ENCODE peak calls at places on chromosomes 6 and 20, in six cellular contexts. One of them, this sample, is unnamed. For H3K4me1 and H3K9me3, the result is how much of the 10 kb centered on the place peaks cover.

GRCh38 chr6:149898966-149899365 is 1.1 kb upstream of the RAET1E start:
- DNase-seq in neural progenitor cell: no peak
- DNase-seq in H9: no peak
- DNase-seq in Panc1: no peak
- DNase-seq in PC-3: no peak
- DNase-seq in adrenal gland: peak
- DNase-seq in this sample: no peak

GRCh38 chr6:169793408-169793807 is 42.0 kb downstream of the ERMARD start:
- DNase-seq in H9: peak
- DNase-seq in Panc1: no peak
- DNase-seq in PC-3: no peak
- DNase-seq in adrenal gland: peak
- DNase-seq in neural progenitor cell: no peak
- DNase-seq in this sample: no peak

GRCh38 chr6:94478178-94479140 is 1059.1 kb upstream of the EPHA7 start:
- DNase-seq in H9: no peak
- DNase-seq in adrenal gland: no peak
- DNase-seq in PC-3: no peak
- DNase-seq in neural progenitor cell: peak
- DNase-seq in Panc1: no peak
- DNase-seq in this sample: no peak

GRCh38 chr6:82589509-82590206 is 226.0 kb downstream of the TPBG start:
- DNase-seq in PC-3: peak
- DNase-seq in adrenal gland: no peak
- DNase-seq in H9: peak
- DNase-seq in neural progenitor cell: peak
- DNase-seq in Panc1: no peak
- DNase-seq in this sample: no peak

GRCh38 chr6:121480099-121480713 is 44.8 kb downstream of the GJA1 start:
- DNase-seq in Panc1: no peak
- DNase-seq in neural progenitor cell: no peak
- DNase-seq in adrenal gland: no peak
- DNase-seq in H9: no peak
- DNase-seq in PC-3: no peak
- DNase-seq in this sample: no peak

GRCh38 chr6:117354671-117355070 is 71.1 kb downstream of the ROS1 start:
- DNase-seq in H9: no peak
- DNase-seq in neural progenitor cell: no peak
- DNase-seq in Panc1: no peak
- DNase-seq in PC-3: no peak
- DNase-seq in adrenal gland: no peak
- DNase-seq in this sample: no peak

GRCh38 chr6:15621203-15622044 is 41.4 kb downstream of the DTNBP1 start:
- DNase-seq in Panc1: no peak
- DNase-seq in H9: peak
- DNase-seq in PC-3: no peak
- DNase-seq in adrenal gland: peak
- DNase-seq in neural progenitor cell: peak
- DNase-seq in this sample: no peak

GRCh38 chr20:59994697-59995122 is 36.5 kb downstream of the CDH26 start:
- DNase-seq in H9: peak
- DNase-seq in adrenal gland: no peak
- DNase-seq in neural progenitor cell: peak
- DNase-seq in Panc1: no peak
- DNase-seq in PC-3: peak
- DNase-seq in this sample: no peak

GRCh38 chr6:7334685-7335084 is 21.7 kb upstream of the SSR1 start:
- DNase-seq in adrenal gland: no peak
- DNase-seq in PC-3: no peak
- DNase-seq in neural progenitor cell: no peak
- DNase-seq in Panc1: no peak
- DNase-seq in H9: no peak
- DNase-seq in this sample: no peak

GRCh38 chr20:48930035-48930434 is 8.5 kb downstream of the ARFGEF2 start:
- DNase-seq in Panc1: no peak
- DNase-seq in adrenal gland: no peak
- DNase-seq in H9: no peak
- DNase-seq in neural progenitor cell: no peak
- DNase-seq in PC-3: no peak
- DNase-seq in this sample: no peak

GRCh38 chr6:33217681-33218080 is 9.4 kb downstream of the RING1 start:
- DNase-seq in adrenal gland: no peak
- DNase-seq in Panc1: no peak
- DNase-seq in neural progenitor cell: no peak
- DNase-seq in H9: no peak
- DNase-seq in PC-3: no peak
- DNase-seq in this sample: no peak
- H3K27ac ChIP-seq in adrenal gland: no peak
- H3K27ac ChIP-seq in Panc1: no peak
- H3K27ac ChIP-seq in neural progenitor cell: no peak
- H3K27ac ChIP-seq in H9: no peak
- H3K27ac ChIP-seq in PC-3: no peak
- H3K27ac ChIP-seq in this sample: no peak

GRCh38 chr6:114862809-114863208 is 520.0 kb upstream of the HS3ST5 start:
- DNase-seq in H9: no peak
- DNase-seq in neural progenitor cell: no peak
- DNase-seq in adrenal gland: no peak
- DNase-seq in Panc1: no peak
- DNase-seq in PC-3: no peak
- DNase-seq in this sample: no peak
- H3K4me1 ChIP-seq in H9: under half
- H3K4me1 ChIP-seq in neural progenitor cell: under half
- H3K4me1 ChIP-seq in adrenal gland: under half
- H3K4me1 ChIP-seq in Panc1: under half
- H3K4me1 ChIP-seq in PC-3: under half
- H3K4me1 ChIP-seq in this sample: under half

GRCh38 chr6:165092881-165093595 is 216.4 kb downstream of the C6orf118 start:
- DNase-seq in PC-3: peak
- DNase-seq in adrenal gland: no peak
- DNase-seq in H9: no peak
- DNase-seq in neural progenitor cell: no peak
- DNase-seq in Panc1: no peak
- DNase-seq in this sample: no peak

GRCh38 chr6:165096868-165097267 is 212.5 kb downstream of the C6orf118 start:
- DNase-seq in H9: no peak
- DNase-seq in Panc1: no peak
- DNase-seq in neural progenitor cell: no peak
- DNase-seq in PC-3: no peak
- DNase-seq in adrenal gland: no peak
- DNase-seq in this sample: no peak

GRCh38 chr6:165096209-165096608 is 213.2 kb downstream of the C6orf118 start:
- DNase-seq in neural progenitor cell: no peak
- DNase-seq in PC-3: no peak
- DNase-seq in Panc1: no peak
- DNase-seq in adrenal gland: no peak
- DNase-seq in H9: no peak
- DNase-seq in this sample: no peak

GRCh38 chr6:165098165-165098564 is 211.2 kb downstream of the C6orf118 start:
- DNase-seq in neural progenitor cell: peak
- DNase-seq in PC-3: no peak
- DNase-seq in Panc1: no peak
- DNase-seq in adrenal gland: no peak
- DNase-seq in H9: no peak
- DNase-seq in this sample: no peak
- H3K9me3 ChIP-seq in neural progenitor cell: under half
- H3K9me3 ChIP-seq in PC-3: under half
- H3K9me3 ChIP-seq in Panc1: under half
- H3K9me3 ChIP-seq in adrenal gland: under half
- H3K9me3 ChIP-seq in H9: under half
- H3K9me3 ChIP-seq in this sample: under half

GRCh38 chr6:36829919-36830544 is 9.2 kb downstream of the CPNE5 start:
- DNase-seq in adrenal gland: peak
- DNase-seq in H9: no peak
- DNase-seq in PC-3: no peak
- DNase-seq in neural progenitor cell: no peak
- DNase-seq in Panc1: no peak
- DNase-seq in this sample: no peak
- H3K27ac ChIP-seq in adrenal gland: no peak
- H3K27ac ChIP-seq in H9: no peak
- H3K27ac ChIP-seq in PC-3: no peak
- H3K27ac ChIP-seq in neural progenitor cell: no peak
- H3K27ac ChIP-seq in Panc1: no peak
- H3K27ac ChIP-seq in this sample: no peak

GRCh38 chr20:10577648-10578047 is 96.2 kb downstream of the JAG1 start:
- DNase-seq in PC-3: no peak
- DNase-seq in H9: no peak
- DNase-seq in adrenal gland: no peak
- DNase-seq in Panc1: no peak
- DNase-seq in neural progenitor cell: no peak
- DNase-seq in this sample: no peak

GRCh38 chr20:10573951-10574339 is 99.9 kb downstream of the JAG1 start:
- DNase-seq in Panc1: no peak
- DNase-seq in H9: no peak
- DNase-seq in PC-3: no peak
- DNase-seq in neural progenitor cell: no peak
- DNase-seq in adrenal gland: no peak
- DNase-seq in this sample: no peak

GRCh38 chr20:10573273-10573950 is 100.4 kb downstream of the JAG1 start:
- DNase-seq in adrenal gland: no peak
- DNase-seq in H9: no peak
- DNase-seq in PC-3: peak
- DNase-seq in neural progenitor cell: no peak
- DNase-seq in Panc1: no peak
- DNase-seq in this sample: no peak

GRCh38 chr20:10578607-10579006 is 95.2 kb downstream of the JAG1 start:
- DNase-seq in Panc1: peak
- DNase-seq in PC-3: peak
- DNase-seq in neural progenitor cell: no peak
- DNase-seq in H9: no peak
- DNase-seq in adrenal gland: no peak
- DNase-seq in this sample: no peak

GRCh38 chr20:10576411-10576810 is 97.4 kb downstream of the JAG1 start:
- DNase-seq in Panc1: no peak
- DNase-seq in adrenal gland: no peak
- DNase-seq in H9: no peak
- DNase-seq in PC-3: no peak
- DNase-seq in neural progenitor cell: no peak
- DNase-seq in this sample: no peak
- H3K4me1 ChIP-seq in Panc1: under half
- H3K4me1 ChIP-seq in adrenal gland: under half
- H3K4me1 ChIP-seq in H9: under half
- H3K4me1 ChIP-seq in PC-3: half or more
- H3K4me1 ChIP-seq in neural progenitor cell: under half
- H3K4me1 ChIP-seq in this sample: under half